ENCODE peak calls at places on chromosomes 6 and 20, in seven cellular contexts. W is endodermal cell, G is H9, N is fibroblast of lung, Q is A549, C is uterus, T is colonic mucosa. F is an unnamed sample. For H3K4me1, the result is how much of the 10 kb centered on the place peaks cover.

GRCh38 chr6:41059569-41059968 is 6.6 kb downstream of the APOBEC2 start:
- DNase-seq in T (no peak), W (no peak), G (no peak), C (no peak), N (peak), Q (no peak), F (no peak)

GRCh38 chr6:12354499-12354898 is 64.3 kb downstream of the EDN1 start:
- DNase-seq in Q (no peak), G (peak), W (peak), N (peak), T (no peak), C (no peak), F (no peak)

GRCh38 chr6:40819182-40819834 is 219.7 kb downstream of the UNC5CL start:
- DNase-seq in T (no peak), C (no peak), N (no peak), Q (no peak), G (no peak), W (no peak), F (no peak)

GRCh38 chr20:47320990-47321805 is 35.3 kb downstream of the ZMYND8 start:
- DNase-seq in G (no peak), N (no peak), C (no peak), Q (peak), W (no peak), T (peak), F (no peak)

GRCh38 chr6:21729431-21729830 is 135.9 kb downstream of the SOX4 start:
- DNase-seq in N (peak), C (peak), W (no peak), Q (no peak), T (no peak), G (no peak), F (no peak)

GRCh38 chr6:111718990-111719389 is 113.3 kb upstream of the TRAF3IP2 start:
- DNase-seq in T (no peak), Q (no peak), G (no peak), W (no peak), N (no peak), C (no peak), F (no peak)

GRCh38 chr20:56780266-56780665 is 151.2 kb downstream of the TFAP2C start:
- DNase-seq in T (no peak), N (peak), Q (no peak), W (no peak), C (no peak), G (no peak), F (no peak)

GRCh38 chr20:57193094-57193493 is 73.3 kb downstream of the BMP7 start:
- DNase-seq in G (no peak), C (no peak), Q (no peak), T (no peak), N (no peak), W (no peak), F (no peak)

GRCh38 chr20:34426026-34426425 is 63.0 kb downstream of the ITCH start:
- DNase-seq in Q (no peak), T (no peak), C (no peak), W (no peak), N (no peak), G (no peak), F (no peak)

GRCh38 chr6:45156075-45156474 is 172.1 kb upstream of the RUNX2 start:
- DNase-seq in C (no peak), N (peak), G (no peak), T (no peak), W (no peak), Q (no peak), F (no peak)

GRCh38 chr6:400815-401214 is 9.3 kb downstream of the IRF4 start:
- DNase-seq in C (no peak), N (no peak), Q (no peak), T (no peak), G (no peak), W (no peak), F (no peak)

GRCh38 chr6:401994-402640 is 10.6 kb downstream of the IRF4 start:
- DNase-seq in W (no peak), G (no peak), C (no peak), N (no peak), Q (no peak), T (no peak), F (no peak)

GRCh38 chr6:399785-400517 is 8.4 kb downstream of the IRF4 start:
- DNase-seq in W (no peak), C (no peak), T (no peak), G (no peak), N (no peak), Q (no peak), F (no peak)

GRCh38 chr6:402901-403658 is 11.5 kb downstream of the IRF4 start:
- DNase-seq in C (no peak), Q (no peak), W (no peak), T (no peak), N (no peak), G (no peak), F (no peak)

GRCh38 chr6:401239-401993 is 9.9 kb downstream of the IRF4 start:
- DNase-seq in W (no peak), G (no peak), T (no peak), C (no peak), Q (no peak), N (no peak), F (no peak)
- H3K4me1 ChIP-seq in W (under half), G (under half), T (under half), C (under half), Q (under half), N (under half), F (under half)

GRCh38 chr6:149859368-149859767 is 4.8 kb downstream of the LRP11 start:
- DNase-seq in Q (no peak), G (no peak), C (no peak), W (no peak), N (peak), T (no peak), F (no peak)

GRCh38 chr6:149860513-149860833 is 3.7 kb downstream of the LRP11 start:
- DNase-seq in N (no peak), T (no peak), C (no peak), W (no peak), G (no peak), Q (no peak), F (no peak)

GRCh38 chr6:149861603-149862423 is 2.3 kb downstream of the LRP11 start:
- DNase-seq in G (no peak), W (no peak), T (peak), C (no peak), Q (no peak), N (peak), F (no peak)

GRCh38 chr6:149859938-149860337 is 4.2 kb downstream of the LRP11 start:
- DNase-seq in G (no peak), Q (no peak), N (no peak), W (no peak), C (no peak), T (no peak), F (no peak)

GRCh38 chr6:149860834-149861602 is 3.1 kb downstream of the LRP11 start:
- DNase-seq in C (no peak), Q (no peak), N (no peak), G (no peak), W (no peak), T (no peak), F (no peak)
- H3K4me1 ChIP-seq in C (under half), Q (half or more), N (under half), G (under half), W (under half), T (under half), F (half or more)

GRCh38 chr6:15392182-15392581 is 146.3 kb downstream of the JARID2 start:
- DNase-seq in N (no peak), G (no peak), T (no peak), W (no peak), C (no peak), Q (no peak), F (no peak)

GRCh38 chr6:15395087-15395486 is 149.2 kb downstream of the JARID2 start:
- DNase-seq in G (no peak), T (no peak), W (peak), N (no peak), Q (no peak), C (no peak), F (no peak)

GRCh38 chr6:15391500-15391899 is 145.6 kb downstream of the JARID2 start:
- DNase-seq in W (no peak), G (no peak), Q (no peak), C (no peak), T (no peak), N (no peak), F (no peak)

GRCh38 chr6:15396808-15397207 is 150.9 kb downstream of the JARID2 start:
- DNase-seq in Q (no peak), W (no peak), G (no peak), N (no peak), T (no peak), C (no peak), F (no peak)

GRCh38 chr6:15393605-15394004 is 147.7 kb downstream of the JARID2 start:
- DNase-seq in G (no peak), C (no peak), W (no peak), T (no peak), N (no peak), Q (no peak), F (no peak)
- H3K4me1 ChIP-seq in G (under half), C (under half), W (under half), T (under half), N (under half), Q (under half), F (under half)

GRCh38 chr6:1641391-1641790 is 31.7 kb downstream of the FOXC1 start:
- DNase-seq in G (no peak), T (no peak), N (peak), C (no peak), Q (no peak), W (peak), F (no peak)
- H3K4me1 ChIP-seq in G (under half), T (under half), N (under half), C (under half), Q (under half), W (under half), F (under half)

F was measured in suprapubic skin.